ENCODE peak calls at places on chromosomes 11 and 22, in seven cellular contexts. U is skeletal muscle cell; K is A549; V is NCI-H1048; Z is GM23248; G is stimulated activated naive CD8-positive, alpha-beta T cell treated with anti-CD3 and anti-CD28 coated beads, Interleukin-15, Interleukin-2, amounts not matched to agents 100 U/mL and 50 U/mL, for 24 hours; D is activated T-cell treated with anti-CD3 and anti-CD28 coated beads for 1 hour. I is an unnamed sample.

GRCh38 chr22:43078522-43078921 is 10.7 kb downstream of the TTLL1 start:
- DNase-seq in D (no peak), K (no peak), Z (no peak), V (no peak), U (no peak), G (no peak), I (no peak)

GRCh38 chr22:22697377-22698120 is 53.1 kb downstream of the GGTLC2 start:
- DNase-seq in D (no peak), U (no peak), K (no peak), Z (no peak), V (no peak), G (no peak), I (no peak)

GRCh38 chr22:25134028-25134427 is 65.6 kb upstream of the CRYBB3 start:
- DNase-seq in D (no peak), U (no peak), V (no peak), G (no peak), K (no peak), Z (no peak), I (no peak)

GRCh38 chr11:66291706-66292542 is at the start of gene TMEM151A:
- DNase-seq in U (no peak), V (no peak), G (peak), D (no peak), Z (peak), K (no peak), I (no peak)

GRCh38 chr11:108558222-108558621 is 35.3 kb downstream of the EXPH5 start:
- DNase-seq in U (no peak), Z (no peak), D (no peak), G (no peak), K (no peak), V (no peak), I (no peak)

GRCh38 chr11:133409799-133410198 is 122.5 kb downstream of the OPCML start:
- DNase-seq in U (no peak), Z (no peak), G (no peak), K (no peak), D (no peak), V (no peak), I (no peak)

GRCh38 chr22:21020802-21021429 is 6.0 kb downstream of the P2RX6 start:
- DNase-seq in D (no peak), V (no peak), Z (peak), U (no peak), K (no peak), G (no peak), I (no peak)

GRCh38 chr11:1733009-1733715 is 17.2 kb downstream of the IFITM10 start:
- DNase-seq in D (no peak), G (no peak), K (no peak), Z (no peak), V (no peak), U (no peak), I (no peak)

GRCh38 chr22:41731609-41732008 is 32.3 kb downstream of the MEI1 start:
- DNase-seq in G (no peak), Z (no peak), V (no peak), U (no peak), D (no peak), K (no peak), I (no peak)

GRCh38 chr11:102111787-102112653 is 1.8 kb downstream of the YAP1 start:
- DNase-seq in K (peak), V (no peak), U (peak), G (peak), Z (peak), D (no peak), I (no peak)

GRCh38 chr22:31923166-31923565 is 21.2 kb upstream of the YWHAH start:
- DNase-seq in D (no peak), U (no peak), K (no peak), Z (no peak), V (no peak), G (no peak), I (no peak)

GRCh38 chr22:29729161-29729560 is 9.4 kb downstream of the CABP7 start:
- DNase-seq in G (no peak), V (no peak), D (no peak), Z (no peak), K (no peak), U (no peak), I (no peak)

GRCh38 chr11:127451852-127452251 is 451.3 kb upstream of the KIRREL3 start:
- DNase-seq in V (no peak), U (no peak), G (no peak), K (no peak), D (no peak), Z (no peak), I (no peak)

GRCh38 chr11:28984216-28984615 is 876.0 kb downstream of the METTL15 start:
- DNase-seq in U (no peak), V (no peak), D (no peak), G (no peak), K (no peak), Z (no peak), I (no peak)

GRCh38 chr22:37930270-37930951 is 23.0 kb downstream of the C22orf23 start:
- DNase-seq in G (no peak), Z (peak), D (no peak), V (no peak), U (no peak), K (peak), I (no peak)

GRCh38 chr11:132357811-132358572 is 987.6 kb downstream of the NTM start:
- DNase-seq in G (no peak), Z (no peak), D (no peak), U (no peak), V (no peak), K (no peak), I (no peak)